ENCODE peak calls at places on chromosomes 7 and 10, in four cellular contexts. Q is heart left ventricle, Y is colonic mucosa, W is suprapubic skin. C is an unnamed sample.

GRCh38 chr7:128029405-128029995 is 1.7 kb downstream of the LRRC4 start:
- DNase-seq in Q (no peak), Y (no peak), W (no peak), C (no peak)

GRCh38 chr10:126247454-126247975 is 140.8 kb downstream of the ADAM12 start:
- DNase-seq in Q (peak; percentile 39), Y (peak; percentile 32), W (peak; percentile 88), C (no peak)

GRCh38 chr7:97851725-97852124 is 20.5 kb downstream of the ASNS start:
- DNase-seq in Q (peak; percentile 39), Y (no peak), W (no peak), C (no peak)

GRCh38 chr7:45982132-45982531 is 61.1 kb upstream of the IGFBP3 start:
- DNase-seq in Q (no peak), Y (no peak), W (no peak), C (no peak)

GRCh38 chr7:87220734-87221215 is 1.2 kb upstream of the TMEM243 start:
- DNase-seq in Q (peak; percentile 9), Y (peak; percentile 41), W (no peak), C (no peak)

GRCh38 chr7:41189866-41190265 is 513.0 kb downstream of the INHBA start:
- DNase-seq in Q (no peak), Y (no peak), W (no peak), C (no peak)

GRCh38 chr7:22351878-22352277 is 5.1 kb downstream of the RAPGEF5 start:
- DNase-seq in Q (no peak), Y (no peak), W (no peak), C (no peak)

GRCh38 chr10:124155781-124156401 is 62.5 kb upstream of the CHST15 start:
- DNase-seq in Q (peak; percentile 44), Y (no peak), W (peak; percentile 55), C (no peak)

GRCh38 chr7:47358357-47358756 is 223.6 kb downstream of the TNS3 start:
- DNase-seq in Q (no peak), Y (no peak), W (no peak), C (no peak)

GRCh38 chr10:14220026-14220425 is 110.7 kb downstream of the FRMD4A start:
- DNase-seq in Q (no peak), Y (no peak), W (no peak), C (no peak)

GRCh38 chr7:2936301-2936700 is 92.2 kb upstream of the GNA12 start:
- DNase-seq in Q (no peak), Y (no peak), W (peak; percentile 18), C (no peak)

GRCh38 chr7:112112822-112113255 is 93.4 kb downstream of the DOCK4 start:
- DNase-seq in Q (no peak), Y (no peak), W (peak; percentile 66), C (no peak)

GRCh38 chr7:33529070-33529469 is 376.3 kb upstream of the BMPER start:
- DNase-seq in Q (no peak), Y (no peak), W (no peak), C (no peak)

GRCh38 chr10:59698326-59698725 is 11.3 kb downstream of the SLC16A9 start:
- DNase-seq in Q (no peak), Y (no peak), W (no peak), C (no peak)

GRCh38 chr7:115346685-115347084 is 424.8 kb downstream of the MDFIC start:
- DNase-seq in Q (no peak), Y (no peak), W (no peak), C (no peak)

GRCh38 chr7:92874567-92874966 is 38.2 kb upstream of the CDK6 start:
- DNase-seq in Q (no peak), Y (no peak), W (no peak), C (no peak)

GRCh38 chr7:92873776-92874175 is 37.4 kb upstream of the CDK6 start:
- DNase-seq in Q (no peak), Y (no peak), W (no peak), C (no peak)

GRCh38 chr7:92872701-92873100 is 36.3 kb upstream of the CDK6 start:
- DNase-seq in Q (no peak), Y (no peak), W (no peak), C (no peak)

GRCh38 chr7:92868683-92869293 is 32.4 kb upstream of the CDK6 start:
- DNase-seq in Q (no peak), Y (no peak), W (no peak), C (no peak)
- H3K27ac ChIP-seq in Q (no peak overlapping the region), Y (no peak overlapping the region), W (no peak overlapping the region), C (no peak overlapping the region)

GRCh38 chr7:100806276-100806675 is 21.0 kb downstream of the EPHB4 start:
- DNase-seq in Q (no peak), Y (no peak), W (no peak), C (no peak)
- H3K36me3 ChIP-seq in Q (peaks cover 30% of the 10 kb centered on the region), Y (no peaks in the 10 kb centered on the region), W (peaks cover 66% of the 10 kb centered on the region), C (peaks cover 74% of the 10 kb centered on the region)

GRCh38 chr7:140534743-140535142 is 55.4 kb upstream of the MKRN1 start:
- DNase-seq in Q (no peak), Y (no peak), W (no peak), C (no peak)
- H3K27ac ChIP-seq in Q (no peak overlapping the region), Y (no peak overlapping the region), W (peak overlapping the region; percentile 23), C (no peak overlapping the region)

GRCh38 chr10:80517416-80518142 is 20.1 kb upstream of the SH2D4B start:
- DNase-seq in Q (no peak), Y (no peak), W (peak; percentile 56), C (no peak)
- H3K36me3 ChIP-seq in Q (peaks cover 24% of the 10 kb centered on the region), Y (peaks cover 18% of the 10 kb centered on the region), W (peaks cover 89% of the 10 kb centered on the region), C (peaks cover 28% of the 10 kb centered on the region)

DNA sequence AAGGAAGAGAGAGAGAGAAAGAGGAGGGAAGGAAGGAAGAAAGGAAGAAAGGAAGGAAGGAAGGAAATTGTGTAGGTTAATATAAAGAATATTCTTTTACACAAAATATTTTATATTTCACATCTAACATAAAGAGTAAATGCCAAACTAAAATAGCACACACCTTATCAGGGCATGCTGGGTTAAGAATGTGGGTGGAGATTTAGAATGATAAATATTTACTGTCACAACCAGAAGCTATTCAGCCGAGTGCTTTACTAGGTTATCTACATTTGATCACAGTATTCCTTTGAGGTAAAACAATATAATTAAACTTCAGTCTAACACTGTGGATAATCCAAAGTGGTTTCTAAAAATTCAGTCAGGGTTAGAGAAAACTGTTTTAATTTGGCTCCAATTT is 103.3 kb downstream of the SEMA3A start:
- DNase-seq in Q (no peak), Y (no peak), W (no peak), C (no peak)
- H3K27ac ChIP-seq in Q (no peak overlapping the region), Y (no peak overlapping the region), W (no peak overlapping the region), C (no peak overlapping the region)

GRCh38 chr7:137882806-137883205 is 36.0 kb upstream of the DGKI start:
- DNase-seq in Q (no peak), Y (no peak), W (no peak), C (no peak)

GRCh38 chr7:137879357-137880158 is 32.8 kb upstream of the DGKI start:
- DNase-seq in Q (no peak), Y (no peak), W (no peak), C (no peak)

GRCh38 chr7:137880432-137880831 is 33.7 kb upstream of the DGKI start:
- DNase-seq in Q (no peak), Y (no peak), W (no peak), C (no peak)

GRCh38 chr7:137882261-137882668 is 35.5 kb upstream of the DGKI start:
- DNase-seq in Q (no peak), Y (no peak), W (no peak), C (no peak)

GRCh38 chr7:137881607-137882260 is 35.0 kb upstream of the DGKI start:
- DNase-seq in Q (no peak), Y (no peak), W (no peak), C (no peak)
- H3K36me3 ChIP-seq in Q (peaks cover 40% of the 10 kb centered on the region), Y (peaks cover 30% of the 10 kb centered on the region), W (peaks cover 70% of the 10 kb centered on the region), C (peaks cover 64% of the 10 kb centered on the region)

DNA sequence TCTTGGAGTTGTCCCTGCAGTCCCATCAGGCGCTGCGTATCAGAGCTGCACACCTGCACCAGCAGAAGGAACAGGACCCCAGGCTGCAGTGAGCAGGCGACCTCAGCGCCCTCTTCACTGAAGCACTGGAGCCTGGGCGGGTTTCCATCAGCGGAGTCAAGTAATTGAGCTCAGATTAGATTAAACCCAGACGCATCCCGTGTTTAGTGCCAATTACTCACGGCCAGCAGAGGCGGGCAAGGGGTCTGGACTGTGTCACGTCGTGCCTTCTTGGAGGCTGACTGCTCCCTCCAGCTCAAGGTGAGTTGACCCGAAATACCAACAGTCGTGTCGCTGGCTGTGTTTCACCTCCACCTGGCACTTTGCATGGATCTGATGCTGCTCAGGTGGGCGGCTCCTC is 123.6 kb downstream of the CXCL12 start:
- DNase-seq in Q (peak; percentile 69), Y (no peak), W (no peak), C (no peak)
- H3K27ac ChIP-seq in Q (peak overlapping the region; percentile 27), Y (no peak overlapping the region), W (peak overlapping the region; percentile 65), C (no peak overlapping the region)

GRCh38 chr7:130903358-130903974 is 169.5 kb upstream of the KLF14 start:
- DNase-seq in Q (no peak), Y (no peak), W (no peak), C (peak; percentile 36)
- H3K36me3 ChIP-seq in Q (no peaks in the 10 kb centered on the region), Y (no peaks in the 10 kb centered on the region), W (peaks cover 3% of the 10 kb centered on the region), C (no peaks in the 10 kb centered on the region)

GRCh38 chr7:1159933-1160664 is at the start of gene ZFAND2A:
- DNase-seq in Q (peak; percentile 99), Y (peak; percentile 100), W (peak; percentile 99), C (peak; percentile 100)

GRCh38 chr7:1154172-1154739 is 5.7 kb downstream of the ZFAND2A start:
- DNase-seq in Q (no peak), Y (no peak), W (no peak), C (no peak)

GRCh38 chr7:1160665-1161010 is 642 bp upstream of the ZFAND2A start:
- DNase-seq in Q (no peak), Y (peak; percentile 35), W (no peak), C (no peak)

GRCh38 chr7:1156782-1157535 is 3.0 kb downstream of the ZFAND2A start:
- DNase-seq in Q (no peak), Y (peak; percentile 60), W (no peak), C (peak; percentile 93)

GRCh38 chr7:1158203-1159126 is 1.5 kb downstream of the ZFAND2A start:
- DNase-seq in Q (no peak), Y (no peak), W (no peak), C (no peak)
- H3K27ac ChIP-seq in Q (no peak overlapping the region), Y (no peak overlapping the region), W (no peak overlapping the region), C (peak overlapping the region; percentile 84)

C was measured in right lobe of liver.